ENCODE peak calls at places on chromosomes 12 and 14, in seven cellular contexts. U is MCF 10A, F is heart right ventricle, G is AG10803, Z is prostate gland, K is GM20000, B is fibroblast of lung. C is an unnamed sample.

GRCh38 chr12:120239776-120240494 is 25.6 kb downstream of the PXN start:
- DNase-seq in U (no peak), F (no peak), G (no peak), Z (no peak), K (no peak), B (no peak), C (no peak)

GRCh38 chr12:75900781-75901254 is 130.8 kb downstream of the PHLDA1 start:
- DNase-seq in U (no peak), F (no peak), G (no peak), Z (no peak), K (no peak), B (no peak), C (no peak)

GRCh38 chr14:57486767-57487379 is 6.8 kb downstream of the CCDC198 start:
- DNase-seq in U (peak; percentile 64), F (no peak), G (peak; percentile 56), Z (no peak), K (peak; percentile 22), B (peak; percentile 53), C (no peak)

GRCh38 chr12:57881035-57881973 is 34.8 kb upstream of the CTDSP2 start:
- DNase-seq in U (no peak), F (no peak), G (peak; percentile 61), Z (no peak), K (no peak), B (peak; percentile 84), C (no peak)

GRCh38 chr14:40218282-40218941 is 786.2 kb upstream of the FBXO33 start:
- DNase-seq in U (no peak), F (no peak), G (no peak), Z (no peak), K (no peak), B (no peak), C (no peak)

GRCh38 chr12:12244341-12244740 is 22.5 kb downstream of the LRP6 start:
- DNase-seq in U (no peak), F (no peak), G (no peak), Z (no peak), K (no peak), B (peak; percentile 71), C (no peak)

GRCh38 chr12:98725481-98726247 is 80.6 kb downstream of the APAF1 start:
- DNase-seq in U (peak; percentile 55), F (no peak), G (peak; percentile 66), Z (no peak), K (peak; percentile 51), B (peak; percentile 83), C (no peak)

GRCh38 chr12:115737895-115738294 is 539.6 kb downstream of the MED13L start:
- DNase-seq in U (no peak), F (no peak), G (no peak), Z (no peak), K (no peak), B (no peak), C (no peak)

GRCh38 chr12:3138896-3139590 is 61.9 kb downstream of the TSPAN9 start:
- DNase-seq in U (no peak), F (no peak), G (no peak), Z (no peak), K (no peak), B (no peak), C (no peak)

GRCh38 chr14:28303248-28303647 is 463.3 kb upstream of the FOXG1 start:
- DNase-seq in U (peak; percentile 30), F (no peak), G (no peak), Z (no peak), K (no peak), B (peak; percentile 61), C (no peak)

GRCh38 chr14:94582851-94583250 is 1.6 kb downstream of the SERPINA5 start:
- DNase-seq in U (peak; percentile 36), F (no peak), G (no peak), Z (no peak), K (no peak), B (no peak), C (no peak)

GRCh38 chr12:55663391-55663790 is 26.7 kb downstream of the OR10P1 start:
- DNase-seq in U (no peak), F (no peak), G (no peak), Z (no peak), K (no peak), B (no peak), C (no peak)

GRCh38 chr14:77311217-77311616 is 9.5 kb downstream of the POMT2 start:
- DNase-seq in U (peak; percentile 25), F (no peak), G (peak; percentile 54), Z (no peak), K (no peak), B (no peak), C (no peak)

GRCh38 chr14:64950889-64951288 is 8.3 kb upstream of the GPX2 start:
- DNase-seq in U (no peak), F (peak; percentile 48), G (no peak), Z (no peak), K (no peak), B (no peak), C (no peak)

GRCh38 chr12:50842637-50843493 is at the start of gene TMPRSS12:
- DNase-seq in U (no peak), F (peak; percentile 16), G (no peak), Z (peak; percentile 48), K (no peak), B (no peak), C (peak; percentile 13)

GRCh38 chr14:71321556-71322315 is 414.5 kb downstream of the PCNX1 start:
- DNase-seq in U (peak; percentile 93), F (no peak), G (peak; percentile 64), Z (peak; percentile 37), K (no peak), B (peak; percentile 74), C (no peak)

GRCh38 chr14:67536087-67536486 is 3.0 kb downstream of the PLEKHH1 start:
- DNase-seq in U (no peak), F (no peak), G (no peak), Z (no peak), K (no peak), B (no peak), C (no peak)

GRCh38 chr12:121288158-121288848 is 8.2 kb downstream of the CAMKK2 start:
- DNase-seq in U (no peak), F (no peak), G (no peak), Z (no peak), K (peak; percentile 52), B (no peak), C (no peak)

GRCh38 chr12:108454539-108455139 is 60.4 kb upstream of the FICD start:
- DNase-seq in U (no peak), F (no peak), G (no peak), Z (no peak), K (no peak), B (no peak), C (no peak)

GRCh38 chr12:118033902-118034301 is 17.4 kb downstream of the RFC5 start:
- DNase-seq in U (no peak), F (no peak), G (peak; percentile 94), Z (no peak), K (no peak), B (no peak), C (no peak)

GRCh38 chr12:109653896-109654295 is 59.7 kb upstream of the FAM222A start:
- DNase-seq in U (no peak), F (no peak), G (no peak), Z (no peak), K (no peak), B (no peak), C (no peak)
- TF ChIP-seq CTCF in U (no peak), F (no peak), G (no peak), Z (no peak), K (no peak), B (no peak), C (no peak)

GRCh38 chr14:61492474-61492873 is 171.1 kb downstream of the PRKCH start:
- DNase-seq in U (no peak), F (no peak), G (no peak), Z (no peak), K (no peak), B (no peak), C (no peak)
- TF ChIP-seq CTCF in U (no peak), F (no peak), G (peak; percentile 2), Z (no peak), K (no peak), B (no peak), C (no peak)

DNA sequence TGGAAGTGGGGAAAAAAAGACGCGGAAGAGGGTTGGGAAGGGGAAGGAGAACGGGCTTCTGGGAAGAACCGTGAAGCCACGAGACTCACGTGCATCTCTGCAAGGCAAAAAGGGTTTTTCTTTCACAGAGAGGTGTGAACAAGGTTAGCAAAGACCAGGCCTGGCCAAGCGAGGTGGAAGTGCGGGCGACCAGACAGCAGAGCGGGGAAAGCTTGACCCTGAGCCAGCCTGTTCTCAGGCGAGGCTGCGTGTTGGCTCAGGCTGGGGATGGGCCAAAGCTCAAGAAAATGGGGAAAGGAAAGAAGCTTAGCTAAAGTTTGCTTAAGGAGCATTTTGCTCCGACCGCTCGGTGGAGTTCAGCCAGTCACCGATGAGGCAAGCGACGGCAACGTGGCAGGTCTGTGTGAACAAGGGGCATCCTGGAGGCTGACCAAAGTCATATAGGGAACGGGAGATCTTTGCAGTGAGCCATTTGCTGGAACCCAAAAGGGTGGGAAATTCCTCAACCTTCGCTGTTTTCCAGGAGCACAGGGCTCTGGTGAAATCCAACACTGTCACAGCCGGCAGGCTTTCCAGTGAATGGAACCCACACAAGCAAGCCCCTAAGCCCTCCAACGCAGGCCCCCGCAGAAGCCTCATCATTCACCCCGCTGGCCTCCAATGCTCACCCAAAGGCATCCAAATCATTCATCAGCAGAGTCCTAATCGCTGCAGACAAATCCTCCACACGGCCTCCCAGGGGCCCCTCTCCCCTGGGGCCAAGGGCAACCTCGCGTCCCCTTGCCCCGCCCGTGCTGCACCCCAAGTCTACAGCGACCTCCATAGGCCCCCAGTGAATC is 793 bp downstream of the ZNF605 start:
- DNase-seq in U (peak; percentile 4), F (peak; percentile 30), G (peak; percentile 75), Z (no peak), K (peak; percentile 58), B (peak; percentile 70), C (no peak)
- TF ChIP-seq CTCF in U (no peak), F (no peak), G (no peak), Z (no peak), K (no peak), B (no peak), C (no peak)

GRCh38 chr12:51889216-51890134 is 1.6 kb downstream of the ANKRD33 start:
- DNase-seq in U (no peak), F (no peak), G (no peak), Z (no peak), K (no peak), B (no peak), C (no peak)
- TF ChIP-seq CTCF in U (no peak), F (peak; percentile 15), G (peak; percentile 29), Z (no peak), K (no peak), B (peak; percentile 33), C (peak; percentile 22)